ENCODE peak calls at places on chromosomes 2 and 18, in seven cellular contexts. Z is heart right ventricle; A is A549; Y is naive thymus-derived CD4-positive, alpha-beta T cell; V is trophoblast cell; W is colonic mucosa; B is ovary. T is an unnamed sample. For H3K4me1, the result is how much of the 10 kb centered on the place peaks cover.

GRCh38 chr2:11875481-11875880 is 129.0 kb downstream of the LPIN1 start:
- DNase-seq in A (no peak), W (no peak), V (no peak), Z (no peak), Y (no peak), B (no peak), T (no peak)

GRCh38 chr2:7867858-7868257 is 814.0 kb upstream of the ID2 start:
- DNase-seq in Y (peak), W (no peak), V (no peak), Z (no peak), A (no peak), B (no peak), T (no peak)

GRCh38 chr2:238475571-238475970 is 48.8 kb downstream of the ASB1 start:
- DNase-seq in Y (no peak), W (no peak), Z (no peak), B (no peak), A (no peak), V (no peak), T (no peak)

GRCh38 chr2:151374426-151374825 is 17.0 kb downstream of the TNFAIP6 start:
- DNase-seq in A (peak), B (no peak), Z (no peak), V (no peak), Y (no peak), W (no peak), T (no peak)

GRCh38 chr2:85308951-85309555 is 18.7 kb downstream of the TGOLN2 start:
- DNase-seq in Y (peak), Z (peak), W (peak), A (no peak), B (peak), V (no peak), T (no peak)

GRCh38 chr2:197360744-197361156 is 50.2 kb upstream of the ANKRD44 start:
- DNase-seq in W (no peak), A (no peak), Y (no peak), V (no peak), B (no peak), Z (no peak), T (no peak)

GRCh38 chr18:34772887-34773286 is 62.8 kb downstream of the DTNA start:
- DNase-seq in Y (no peak), A (no peak), W (no peak), V (no peak), B (no peak), Z (peak), T (no peak)

GRCh38 chr2:52916976-52917375 is 850.6 kb upstream of the CHAC2 start:
- DNase-seq in V (no peak), A (no peak), B (no peak), Y (no peak), Z (no peak), W (no peak), T (no peak)

GRCh38 chr2:85400023-85400422 is 10.1 kb downstream of the CAPG start:
- DNase-seq in A (no peak), V (no peak), W (no peak), Y (no peak), B (no peak), Z (no peak), T (no peak)

GRCh38 chr2:39942970-39943369 is 163.9 kb upstream of the THUMPD2 start:
- DNase-seq in Z (no peak), B (no peak), W (no peak), V (no peak), Y (no peak), A (no peak), T (no peak)

GRCh38 chr18:79784071-79784913 is 13.4 kb upstream of the KCNG2 start:
- DNase-seq in Z (no peak), B (no peak), V (no peak), W (no peak), Y (no peak), A (no peak), T (no peak)

GRCh38 chr2:42967959-42968674 is 175.7 kb upstream of the HAAO start:
- DNase-seq in B (peak), Y (no peak), Z (peak), V (no peak), W (no peak), A (no peak), T (peak)

GRCh38 chr2:134919360-134920210 is 963 bp downstream of the CCNT2 start:
- DNase-seq in B (no peak), A (peak), Z (peak), Y (peak), V (peak), W (peak), T (peak)

GRCh38 chr2:111900859-111901258 is 2.5 kb downstream of the MERTK start:
- DNase-seq in Z (no peak), A (peak), W (peak), V (no peak), B (no peak), Y (no peak), T (no peak)

GRCh38 chr2:26784570-26785234 is 1.2 kb upstream of the CENPA start:
- DNase-seq in W (no peak), V (peak), Z (no peak), Y (no peak), B (no peak), A (no peak), T (no peak)

GRCh38 chr2:11133238-11133935 is 21.9 kb upstream of the SLC66A3 start:
- DNase-seq in Y (no peak), W (no peak), B (no peak), A (no peak), V (no peak), Z (no peak), T (no peak)

GRCh38 chr18:72544092-72544886 is at the start of gene CBLN2:
- DNase-seq in V (peak), A (peak), B (no peak), W (peak), Y (no peak), Z (peak), T (no peak)

GRCh38 chr18:5894613-5895299 is 566 bp downstream of the TMEM200C start:
- DNase-seq in W (no peak), B (peak), V (peak), Z (peak), Y (no peak), A (no peak), T (no peak)

GRCh38 chr2:84880645-84881521 is at the start of gene TRABD2A:
- DNase-seq in A (peak), W (peak), Y (peak), V (peak), B (peak), Z (no peak), T (no peak)

GRCh38 chr18:12934454-12935071 is 13.2 kb upstream of the SEH1L start:
- DNase-seq in W (peak), A (peak), B (peak), Z (peak), Y (peak), V (peak), T (peak)

GRCh38 chr18:77201508-77201907 is 48.1 kb upstream of the GALR1 start:
- DNase-seq in W (no peak), B (no peak), A (no peak), Z (no peak), Y (no peak), V (no peak), T (no peak)

GRCh38 chr2:73981081-73981968 is 3.4 kb upstream of the TET3 start:
- DNase-seq in B (no peak), W (peak), Y (no peak), A (peak), V (peak), Z (peak), T (no peak)

GRCh38 chr2:83900859-83901258 is 558.2 kb downstream of the SUCLG1 start:
- DNase-seq in V (peak), Z (no peak), A (peak), W (no peak), Y (no peak), B (no peak), T (no peak)

GRCh38 chr2:186639939-186640338 is 50.1 kb downstream of the ITGAV start:
- DNase-seq in Z (no peak), B (no peak), W (no peak), V (no peak), Y (no peak), A (no peak), T (no peak)

GRCh38 chr2:166610180-166610919 is 116.3 kb upstream of the SCN7A start:
- DNase-seq in B (no peak), A (no peak), Y (no peak), Z (peak), V (no peak), W (no peak), T (no peak)

GRCh38 chr18:58344080-58344670 is 284.7 kb downstream of the ALPK2 start:
- DNase-seq in Y (no peak), Z (no peak), W (no peak), B (no peak), A (no peak), V (no peak), T (no peak)

GRCh38 chr2:120904825-120905224 is 169.2 kb downstream of the GLI2 start:
- DNase-seq in W (no peak), Y (no peak), V (no peak), Z (no peak), A (no peak), B (no peak), T (no peak)

GRCh38 chr2:13714466-13714865 is 918.1 kb upstream of the LRATD1 start:
- DNase-seq in Z (no peak), W (no peak), A (no peak), B (no peak), V (no peak), Y (no peak), T (no peak)

GRCh38 chr2:70580352-70580751 is 26.7 kb upstream of the TGFA start:
- DNase-seq in Z (no peak), W (no peak), A (no peak), Y (no peak), V (no peak), B (no peak), T (no peak)

GRCh38 chr2:127305985-127306585 is 12.1 kb upstream of the ERCC3 start:
- DNase-seq in B (no peak), W (no peak), V (no peak), Y (no peak), Z (no peak), A (no peak), T (no peak)

GRCh38 chr2:230134496-230135073 is 65.9 kb upstream of the SLC16A14 start:
- DNase-seq in B (no peak), Y (no peak), A (peak), W (no peak), V (peak), Z (no peak), T (no peak)

GRCh38 chr18:78169487-78169886 is 810.1 kb upstream of the SALL3 start:
- DNase-seq in B (no peak), W (no peak), A (no peak), Y (no peak), V (no peak), Z (no peak), T (no peak)

GRCh38 chr2:105808418-105809098 is 63.8 kb downstream of the NCK2 start:
- DNase-seq in V (no peak), A (no peak), Y (no peak), B (no peak), Z (no peak), W (no peak), T (no peak)

GRCh38 chr2:107712857-107713256 is 113.8 kb upstream of the RGPD4 start:
- DNase-seq in A (no peak), W (no peak), Y (no peak), B (no peak), Z (no peak), V (peak), T (no peak)

GRCh38 chr2:215410932-215411285 is 25.0 kb downstream of the FN1 start:
- DNase-seq in W (no peak), Z (no peak), B (no peak), Y (no peak), V (peak), A (peak), T (no peak)

GRCh38 chr18:45998244-45998643 is 31.1 kb upstream of the EPG5 start:
- DNase-seq in A (no peak), W (no peak), V (no peak), Z (no peak), Y (peak), B (no peak), T (no peak)

GRCh38 chr2:232329716-232330067 is 48.9 kb upstream of the ALPP start:
- DNase-seq in Z (no peak), V (no peak), B (no peak), Y (no peak), A (no peak), W (no peak), T (no peak)

GRCh38 chr2:33108483-33109443 is 162.0 kb downstream of the LTBP1 start:
- DNase-seq in W (no peak), B (no peak), Z (no peak), V (peak), Y (no peak), A (peak), T (no peak)

GRCh38 chr18:2704541-2704940 is 49.0 kb downstream of the SMCHD1 start:
- DNase-seq in A (no peak), Z (no peak), B (no peak), W (no peak), Y (no peak), V (no peak), T (no peak)

GRCh38 chr2:113282747-113283533 is 4.2 kb upstream of the PAX8 start:
- DNase-seq in Z (peak), B (no peak), A (peak), W (peak), V (peak), Y (no peak), T (peak)

GRCh38 chr2:36705326-36706020 is 9.0 kb downstream of the VIT start:
- DNase-seq in Y (no peak), Z (no peak), A (no peak), W (no peak), B (no peak), V (no peak), T (no peak)
- H3K4me3 ChIP-seq in Y (no peak), Z (no peak), A (no peak), W (no peak), B (no peak), V (no peak), T (no peak)

GRCh38 chr18:21262979-21263378 is 20.9 kb downstream of the GREB1L start:
- DNase-seq in Y (no peak), W (no peak), A (no peak), Z (no peak), V (no peak), B (no peak), T (no peak)
- H3K4me1 ChIP-seq in Y (under half), W (under half), A (under half), Z (under half), V (under half), B (under half), T (under half)

GRCh38 chr2:104432401-104432800 is 421.5 kb upstream of the POU3F3 start:
- DNase-seq in B (no peak), V (no peak), W (no peak), Y (no peak), A (no peak), Z (no peak), T (no peak)
- H3K4me3 ChIP-seq in B (no peak), V (no peak), W (no peak), Y (no peak), A (no peak), Z (no peak), T (no peak)

GRCh38 chr2:235619544-235619943 is 125.7 kb downstream of the AGAP1 start:
- DNase-seq in W (no peak), Y (no peak), V (no peak), A (no peak), B (no peak), Z (no peak), T (no peak)
- H3K4me1 ChIP-seq in W (under half), Y (under half), V (under half), A (under half), B (under half), Z (under half), T (half or more)

GRCh38 chr2:118833716-118834439 is 13.6 kb downstream of the EN1 start:
- DNase-seq in A (no peak), Y (no peak), Z (no peak), V (no peak), B (no peak), W (no peak), T (no peak)

GRCh38 chr2:118832791-118833715 is 14.4 kb downstream of the EN1 start:
- DNase-seq in V (no peak), Y (no peak), B (no peak), Z (no peak), W (no peak), A (no peak), T (no peak)

GRCh38 chr2:118834901-118835738 is 12.3 kb downstream of the EN1 start:
- DNase-seq in B (no peak), A (no peak), W (no peak), Y (no peak), Z (no peak), V (no peak), T (no peak)

GRCh38 chr2:118835739-118836410 is 11.6 kb downstream of the EN1 start:
- DNase-seq in Z (no peak), V (no peak), W (no peak), A (peak), B (no peak), Y (no peak), T (no peak)

GRCh38 chr2:118834440-118834810 is 13.0 kb downstream of the EN1 start:
- DNase-seq in V (no peak), Z (no peak), B (no peak), Y (no peak), A (no peak), W (no peak), T (no peak)
- H3K4me3 ChIP-seq in V (no peak), Z (no peak), B (no peak), Y (no peak), A (no peak), W (no peak), T (no peak)

GRCh38 chr2:217551229-217551909 is 451.4 kb downstream of the TNS1 start:
- DNase-seq in W (no peak), Y (no peak), V (peak), B (no peak), Z (no peak), A (peak), T (no peak)
- H3K4me1 ChIP-seq in W (under half), Y (under half), V (under half), B (under half), Z (under half), A (under half), T (under half)

GRCh38 chr18:48955528-48956261 is 4.9 kb upstream of the SMAD7 start:
- DNase-seq in Y (no peak), B (no peak), W (no peak), A (no peak), Z (peak), V (peak), T (no peak)
- H3K4me3 ChIP-seq in Y (no peak), B (no peak), W (no peak), A (no peak), Z (no peak), V (no peak), T (no peak)

DNA sequence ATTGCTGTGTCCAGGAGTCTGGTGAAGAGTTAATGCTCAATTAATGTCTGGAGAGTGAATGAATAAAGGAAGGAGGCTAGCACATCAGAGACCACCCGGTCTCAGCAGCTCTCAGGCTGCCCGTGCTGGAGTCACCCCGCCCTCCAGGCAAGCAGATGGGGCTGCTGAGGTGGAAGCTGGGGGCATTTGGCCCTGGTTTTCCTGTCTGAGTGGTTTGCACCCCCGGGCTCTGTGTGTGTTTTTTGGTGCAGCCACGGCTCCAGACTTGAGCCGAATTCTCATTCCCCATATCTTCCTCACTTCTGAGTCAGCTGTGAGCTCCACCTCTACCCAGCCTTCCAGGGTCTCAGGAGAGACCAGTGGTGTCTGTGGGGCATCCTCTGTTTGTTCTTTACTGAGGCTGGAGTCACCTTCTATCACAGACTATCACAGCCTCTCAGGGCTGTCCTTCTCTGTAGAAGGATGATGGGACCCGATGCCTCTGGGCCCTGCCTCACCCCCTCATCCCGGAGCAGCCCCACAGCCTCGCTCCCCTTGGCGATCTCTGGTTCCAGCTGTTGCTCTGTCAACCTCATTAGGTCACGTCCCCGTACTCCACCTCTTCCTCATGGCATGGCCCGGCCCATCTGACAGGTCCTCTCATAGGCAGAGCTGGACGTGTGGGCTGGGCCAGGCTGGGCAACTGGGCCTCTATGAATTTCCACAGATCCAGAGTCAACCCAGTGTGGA is 60.8 kb downstream of the HS1BP3 start:
- DNase-seq in A (no peak), Y (no peak), W (no peak), B (peak), Z (peak), V (no peak), T (no peak)
- H3K4me1 ChIP-seq in A (under half), Y (under half), W (under half), B (under half), Z (half or more), V (under half), T (under half)

DNA sequence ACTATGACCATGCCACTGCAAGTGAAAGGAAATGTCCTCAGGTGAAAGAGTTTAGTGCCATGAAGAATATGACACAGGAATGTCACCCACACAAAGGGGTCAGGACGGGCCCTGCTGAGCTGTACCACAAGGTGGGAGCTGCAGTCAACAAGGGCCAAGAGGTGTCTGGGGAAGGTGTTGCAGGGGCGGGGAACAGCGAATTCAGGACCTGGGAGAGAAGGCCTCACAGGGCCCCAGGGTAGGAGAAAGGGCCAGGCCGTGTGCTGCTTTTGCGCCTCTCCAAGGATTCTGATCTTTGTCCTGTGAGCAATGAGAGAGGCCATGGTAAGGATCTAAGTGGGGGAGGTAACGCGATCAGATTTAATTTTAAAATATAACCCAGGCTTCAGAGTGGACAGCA is 23.6 kb downstream of the CYB5A start:
- DNase-seq in W (no peak), Z (no peak), Y (no peak), A (no peak), V (no peak), B (no peak), T (no peak)
- H3K4me3 ChIP-seq in W (no peak), Z (no peak), Y (no peak), A (no peak), V (no peak), B (no peak), T (no peak)